ENCODE peak calls at places on chromosomes 5 and 9, in four cellular contexts. P is uterus, C is nephron progenitor cell, H is left ventricle myocardium inferior. O is an unnamed sample.

GRCh38 chr9:130639119-130639485 is 25.3 kb upstream of the PRDM12 start:
- DNase-seq in P (no peak), C (peak; percentile 20), H (no peak), O (peak; percentile 88)

GRCh38 chr9:130017035-130017909 is 25.7 kb downstream of the FNBP1 start:
- DNase-seq in P (no peak), H (no peak), C (no peak), O (no peak)

GRCh38 chr5:68332546-68332945 is 117.0 kb downstream of the PIK3R1 start:
- DNase-seq in C (no peak), P (no peak), H (no peak), O (peak; percentile 30)

GRCh38 chr9:88044200-88044599 is 69.9 kb upstream of the CDK20 start:
- DNase-seq in C (no peak), H (no peak), P (no peak), O (no peak)

GRCh38 chr5:125756456-125756855 is 666.8 kb upstream of the GRAMD2B start:
- DNase-seq in P (no peak), C (no peak), H (no peak), O (no peak)

GRCh38 chr9:87663556-87663955 is 62.4 kb upstream of the CTSL start:
- DNase-seq in H (no peak), P (no peak), C (no peak), O (no peak)

GRCh38 chr9:37999501-38000189 is 69.4 kb downstream of the SHB start:
- DNase-seq in C (no peak), P (no peak), H (no peak), O (peak; percentile 23)

GRCh38 chr5:141915881-141916336 is 7.8 kb upstream of the DELE1 start:
- DNase-seq in H (peak; percentile 41), P (no peak), C (peak; percentile 9), O (no peak)

GRCh38 chr5:82355921-82356454 is 77.8 kb upstream of the RPS23 start:
- DNase-seq in P (no peak), C (no peak), H (no peak), O (no peak)

GRCh38 chr9:93801120-93801519 is 154.0 kb downstream of the BARX1 start:
- DNase-seq in H (no peak), P (no peak), C (no peak), O (no peak)

GRCh38 chr9:12775373-12775962 is 648 bp downstream of the LURAP1L start:
- DNase-seq in H (peak; percentile 16), C (peak; percentile 58), P (no peak), O (no peak)

O was measured in NB4.